ENCODE peak calls at places on chromosomes 1 and 21, in seven cellular contexts. I is mesendoderm, W is H9, Q is IMR-90, X is mesenchymal stem cell, M is trophoblast cell, C is neuronal stem cell. P is an unnamed sample.

GRCh38 chr1:221334082-221334481 is 407.8 kb downstream of the DUSP10 start:
- DNase-seq in I (no peak), W (no peak), Q (peak), X (peak), M (no peak), C (no peak), P (no peak)

GRCh38 chr1:172781513-172782140 is 122.7 kb downstream of the FASLG start:
- DNase-seq in I (no peak), W (no peak), Q (no peak), X (peak), M (no peak), C (no peak), P (no peak)

GRCh38 chr21:41327753-41328152 is 11.2 kb downstream of the FAM3B start:
- DNase-seq in I (no peak), W (no peak), Q (no peak), X (no peak), M (no peak), C (no peak), P (no peak)

GRCh38 chr1:118340928-118341905 is 156.2 kb upstream of the SPAG17 start:
- DNase-seq in I (no peak), W (no peak), Q (no peak), X (no peak), M (no peak), C (no peak), P (no peak)

GRCh38 chr1:157505481-157506272 is 46.6 kb downstream of the FCRL5 start:
- DNase-seq in I (peak), W (peak), Q (peak), X (peak), M (peak), C (peak), P (peak)

GRCh38 chr1:154857441-154858215 is 12.5 kb downstream of the KCNN3 start:
- DNase-seq in I (no peak), W (no peak), Q (no peak), X (no peak), M (no peak), C (no peak), P (no peak)

GRCh38 chr1:160639652-160640051 is 7.2 kb downstream of the SLAMF1 start:
- DNase-seq in I (no peak), W (no peak), Q (no peak), X (no peak), M (no peak), C (no peak), P (no peak)

GRCh38 chr1:168136709-168137514 is at the start of gene GPR161:
- DNase-seq in I (peak), W (peak), Q (peak), X (peak), M (peak), C (peak), P (peak)

GRCh38 chr21:15669247-15669646 is 60.5 kb upstream of the USP25 start:
- DNase-seq in I (peak), W (no peak), Q (peak), X (peak), M (no peak), C (no peak), P (no peak)

GRCh38 chr1:34695580-34695979 is 59.3 kb upstream of the GJB5 start:
- DNase-seq in I (no peak), W (no peak), Q (no peak), X (no peak), M (no peak), C (no peak), P (no peak)

GRCh38 chr1:200739499-200740290 is 1.0 kb downstream of the CAMSAP2 start:
- DNase-seq in I (peak), W (no peak), Q (no peak), X (peak), M (peak), C (no peak), P (no peak)

GRCh38 chr1:234998174-234998741 is 130.4 kb downstream of the TOMM20 start:
- DNase-seq in I (peak), W (peak), Q (no peak), X (peak), M (peak), C (no peak), P (no peak)

GRCh38 chr1:109850194-109850593 is 60.5 kb upstream of the CSF1 start:
- DNase-seq in I (no peak), W (no peak), Q (no peak), X (no peak), M (no peak), C (no peak), P (peak)

GRCh38 chr1:32464716-32465540 is at the start of gene ZBTB8B:
- DNase-seq in I (peak), W (peak), Q (peak), X (peak), M (peak), C (peak), P (peak)

GRCh38 chr1:193104496-193104905 is 713 bp downstream of the GLRX2 start:
- DNase-seq in I (peak), W (peak), Q (peak), X (no peak), M (peak), C (no peak), P (peak)

GRCh38 chr1:220894025-220894923 is 15.0 kb downstream of the HLX start:
- DNase-seq in I (no peak), W (peak), Q (no peak), X (peak), M (no peak), C (no peak), P (no peak)

GRCh38 chr1:203281033-203281432 is 24.3 kb upstream of the BTG2 start:
- DNase-seq in I (no peak), W (no peak), Q (peak), X (peak), M (no peak), C (no peak), P (no peak)

GRCh38 chr1:12174789-12175455 is 8.1 kb downstream of the TNFRSF1B start:
- DNase-seq in I (peak), W (peak), Q (no peak), X (peak), M (no peak), C (no peak), P (no peak)

GRCh38 chr1:38444311-38444710 is 397.7 kb upstream of the POU3F1 start:
- DNase-seq in I (no peak), W (no peak), Q (peak), X (no peak), M (no peak), C (no peak), P (peak)

GRCh38 chr1:88509369-88509768 is 174.7 kb upstream of the PKN2 start:
- DNase-seq in I (no peak), W (no peak), Q (peak), X (peak), M (peak), C (no peak), P (no peak)

GRCh38 chr1:43354936-43355335 is 3.8 kb upstream of the CDC20 start:
- DNase-seq in I (no peak), W (no peak), Q (peak), X (no peak), M (no peak), C (no peak), P (no peak)

GRCh38 chr1:64956241-64956640 is 10.1 kb downstream of the JAK1 start:
- DNase-seq in I (peak), W (no peak), Q (no peak), X (peak), M (peak), C (no peak), P (no peak)

GRCh38 chr1:26694597-26695416 is 1.0 kb upstream of the ARID1A start:
- DNase-seq in I (peak), W (no peak), Q (no peak), X (no peak), M (no peak), C (peak), P (no peak)

GRCh38 chr1:169550294-169550693 is 36.0 kb downstream of the F5 start:
- DNase-seq in I (peak), W (no peak), Q (peak), X (peak), M (peak), C (peak), P (no peak)

GRCh38 chr21:25572895-25573310 is 34.4 kb downstream of the MRPL39 start:
- DNase-seq in I (no peak), W (no peak), Q (peak), X (peak), M (no peak), C (no peak), P (no peak)

GRCh38 chr1:146051452-146051852 is 29.9 kb upstream of the HJV start:
- DNase-seq in I (no peak), W (no peak), Q (no peak), X (no peak), M (no peak), C (no peak), P (no peak)
- H3K23ac ChIP-seq in I (no peak), W (no peak), Q (no peak), X (no peak), M (no peak), C (no peak), P (no peak)

GRCh38 chr1:19978143-19978542 is 1.3 kb downstream of the PLA2G2A start:
- DNase-seq in I (no peak), W (no peak), Q (no peak), X (no peak), M (no peak), C (no peak), P (no peak)
- H3K23ac ChIP-seq in I (no peak), W (no peak), Q (no peak), X (no peak), M (no peak), C (no peak), P (no peak)

GRCh38 chr1:189274267-189274666 is 1203.4 kb downstream of the BRINP3 start:
- DNase-seq in I (no peak), W (no peak), Q (no peak), X (no peak), M (no peak), C (no peak), P (no peak)
- H3K23ac ChIP-seq in I (no peak), W (no peak), Q (no peak), X (no peak), M (no peak), C (no peak), P (no peak)

DNA sequence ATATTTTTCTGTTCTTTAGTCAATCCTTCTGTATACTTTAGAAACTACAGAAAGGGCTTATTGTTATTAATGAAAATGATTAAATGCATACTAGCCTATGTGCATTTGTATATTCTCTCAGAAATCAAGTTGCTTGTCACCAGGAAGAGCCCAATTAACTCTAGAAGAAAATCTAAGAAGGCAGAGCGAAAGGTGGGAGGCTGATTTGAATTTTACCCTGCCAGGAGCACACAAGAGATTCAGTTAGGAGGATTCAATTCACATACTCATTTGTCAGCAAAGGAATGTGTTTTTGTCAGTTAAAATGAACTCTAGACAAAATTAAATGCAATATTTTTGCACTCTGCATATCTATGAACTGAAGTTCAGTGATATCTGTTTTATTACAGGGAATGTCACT is 411.8 kb downstream of the KCNT2 start:
- DNase-seq in I (no peak), W (no peak), Q (no peak), X (no peak), M (no peak), C (no peak), P (no peak)
- H3K23ac ChIP-seq in I (no peak), W (no peak), Q (no peak), X (no peak), M (no peak), C (no peak), P (no peak)

DNA sequence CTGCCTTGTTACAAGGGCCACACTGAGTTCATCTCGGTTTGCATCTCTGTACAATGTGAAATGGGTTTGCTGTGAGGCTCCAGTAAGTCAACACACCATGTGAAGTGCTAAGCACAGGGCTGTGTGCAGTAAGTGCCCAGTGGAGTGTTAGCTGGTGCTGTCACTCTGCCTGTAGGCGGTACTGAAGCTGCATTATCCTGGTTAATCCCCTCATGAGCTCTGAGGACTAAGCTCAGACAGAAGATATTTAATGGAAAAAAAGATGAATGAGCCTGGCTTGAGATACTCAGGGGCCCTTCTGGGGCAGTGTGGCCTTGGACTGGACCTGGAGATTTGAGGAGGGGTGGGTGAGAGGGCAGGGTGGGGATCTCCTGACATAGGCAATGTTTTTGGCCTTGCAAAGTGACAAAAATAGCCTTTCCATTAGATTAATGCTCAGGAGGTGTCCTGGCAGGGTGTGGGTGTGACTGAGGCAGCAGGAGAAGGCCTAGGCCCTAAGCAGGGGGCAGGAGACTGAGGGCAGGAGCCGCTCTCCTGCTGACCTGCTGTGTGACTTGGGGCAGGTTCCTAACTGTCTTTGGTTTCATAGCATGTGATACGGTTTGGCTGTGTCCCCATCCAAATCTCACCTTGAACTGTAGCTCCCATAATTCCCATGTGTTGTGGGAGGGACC is 570.5 kb downstream of the PTPRU start:
- DNase-seq in I (no peak), W (peak), Q (no peak), X (no peak), M (no peak), C (no peak), P (peak)
- H3K23ac ChIP-seq in I (no peak), W (no peak), Q (no peak), X (no peak), M (no peak), C (no peak), P (no peak)

DNA sequence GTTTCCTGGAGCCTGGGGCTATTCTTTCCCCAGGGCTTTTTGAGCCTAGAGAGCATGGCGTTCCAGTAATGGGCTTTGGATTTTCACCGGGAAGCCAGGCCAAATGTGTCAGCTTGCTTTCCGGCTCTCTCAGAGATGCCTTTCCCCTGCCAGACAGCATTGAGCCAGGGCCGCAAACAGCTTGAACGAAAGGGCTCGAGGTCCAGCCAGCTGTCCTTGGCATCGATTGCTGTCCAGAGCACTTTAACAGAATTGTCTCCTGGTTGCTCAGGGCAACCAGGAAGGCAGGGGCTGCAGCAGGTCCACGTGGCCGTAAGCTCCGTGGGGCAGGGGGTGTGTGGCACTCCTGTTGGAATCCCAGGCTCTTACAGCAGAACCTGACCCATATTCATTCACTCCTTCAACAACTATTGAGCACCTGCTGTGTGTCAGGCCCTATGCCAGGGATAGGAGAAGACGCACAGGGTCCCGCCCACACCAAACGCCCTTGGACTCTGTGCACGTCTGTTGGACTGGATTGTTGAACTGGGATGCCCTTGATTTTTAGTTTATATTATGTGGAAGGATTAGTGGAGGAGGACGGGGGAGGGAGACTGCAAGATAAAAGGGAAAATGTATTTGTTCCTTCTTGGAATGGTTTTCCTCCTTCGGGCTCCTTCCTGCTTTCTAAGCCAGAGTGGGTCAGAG is 38.8 kb upstream of the EFHD2 start:
- DNase-seq in I (no peak), W (no peak), Q (peak), X (no peak), M (no peak), C (no peak), P (no peak)
- H3K23ac ChIP-seq in I (no peak), W (no peak), Q (no peak), X (no peak), M (no peak), C (no peak), P (no peak)

P was measured in H1.